ENCODE peak calls at places on chromosomes 6 and 20, in seven cellular contexts. U, L, Z, H, B, G and M are unnamed samples.

GRCh38 chr20:44039741-44040140 is 125.1 kb downstream of the TOX2 start:
- DNase-seq in U (no peak), L (no peak), Z (no peak), H (no peak), B (no peak), G (no peak), M (no peak)

GRCh38 chr6:143059616-143060353 is 904 bp upstream of the AIG1 start:
- DNase-seq in U (no peak), L (no peak), Z (peak), H (peak), B (peak), G (peak), M (peak)

GRCh38 chr6:161212902-161213301 is 61.0 kb downstream of the AGPAT4 start:
- DNase-seq in U (no peak), L (no peak), Z (no peak), H (no peak), B (no peak), G (no peak), M (no peak)

GRCh38 chr20:58361549-58361948 is 27.5 kb upstream of the VAPB start:
- DNase-seq in U (no peak), L (no peak), Z (peak), H (no peak), B (peak), G (no peak), M (no peak)

GRCh38 chr6:37544530-37544929 is 44.8 kb upstream of the CCDC167 start:
- DNase-seq in U (no peak), L (no peak), Z (no peak), H (no peak), B (no peak), G (no peak), M (no peak)

GRCh38 chr6:40128149-40128548 is 193.9 kb upstream of the MOCS1 start:
- DNase-seq in U (no peak), L (no peak), Z (no peak), H (no peak), B (no peak), G (no peak), M (no peak)

GRCh38 chr20:48669946-48670630 is 157.7 kb downstream of the PREX1 start:
- DNase-seq in U (no peak), L (no peak), Z (no peak), H (peak), B (no peak), G (no peak), M (no peak)

GRCh38 chr6:5732496-5732895 is 274.2 kb downstream of the NRN1 start:
- DNase-seq in U (no peak), L (no peak), Z (no peak), H (no peak), B (no peak), G (no peak), M (no peak)

GRCh38 chr20:370977-371754 is 9.4 kb upstream of the TRIB3 start:
- DNase-seq in U (no peak), L (no peak), Z (no peak), H (no peak), B (no peak), G (no peak), M (no peak)

GRCh38 chr20:51914758-51915157 is 112.4 kb upstream of the SALL4 start:
- DNase-seq in U (no peak), L (no peak), Z (no peak), H (no peak), B (no peak), G (no peak), M (no peak)